ENCODE peak calls at places on chromosome 15, in seven cellular contexts. B is activated CD4-positive, alpha-beta T cell treated with anti-CD3 and anti-CD28 coated beads, Interleukin-2, amount 50 U/mL, for 48 hours; W is DMS153; F is thoracic aorta; P is amniotic epithelial cell; D is kidney glomerular epithelial cell; I is tibial artery. T is an unnamed sample.

GRCh38 chr15:90078965-90079364 is 23.3 kb downstream of the IDH2 start:
- DNase-seq in B (no peak), D (no peak), W (no peak), F (no peak), P (no peak), I (no peak), T (no peak)

GRCh38 chr15:90989040-90989768 is 5.1 kb downstream of the PRC1 start:
- DNase-seq in D (no peak), F (no peak), P (no peak), I (no peak), B (no peak), W (no peak), T (no peak)

GRCh38 chr15:89556413-89557262 is 18.6 kb upstream of the TICRR start:
- DNase-seq in I (peak), F (no peak), B (peak), W (peak), D (peak), P (peak), T (no peak)

GRCh38 chr15:75943713-75944215 is 40.1 kb downstream of the FBXO22 start:
- DNase-seq in F (no peak), D (peak), P (no peak), I (no peak), W (no peak), B (no peak), T (no peak)

GRCh38 chr15:61660579-61660978 is 399.7 kb downstream of the VPS13C start:
- DNase-seq in P (peak), F (no peak), B (no peak), W (no peak), D (no peak), I (peak), T (no peak)

GRCh38 chr15:92690370-92690769 is 34.8 kb upstream of the FAM174B start:
- DNase-seq in I (no peak), B (no peak), F (no peak), W (no peak), D (no peak), P (no peak), T (no peak)

GRCh38 chr15:95922431-95922830 is 408.1 kb upstream of the NR2F2 start:
- DNase-seq in I (no peak), F (no peak), D (no peak), W (no peak), B (no peak), P (no peak), T (no peak)

GRCh38 chr15:74134387-74135027 is 4.1 kb downstream of the ISLR2 start:
- DNase-seq in P (peak), D (peak), B (peak), F (no peak), W (no peak), I (peak), T (no peak)

GRCh38 chr15:65082303-65082958 is 5.9 kb downstream of the KBTBD13 start:
- DNase-seq in F (no peak), B (peak), D (no peak), W (no peak), I (no peak), P (no peak), T (no peak)

GRCh38 chr15:80070840-80071239 is 11.4 kb downstream of the ZFAND6 start:
- DNase-seq in W (no peak), I (no peak), F (no peak), B (no peak), D (no peak), P (peak), T (no peak)

GRCh38 chr15:81544385-81544784 is 170.4 kb upstream of the TMC3 start:
- DNase-seq in D (no peak), B (no peak), F (no peak), I (no peak), P (no peak), W (no peak), T (no peak)

GRCh38 chr15:50953302-50953701 is 44.8 kb downstream of the AP4E1 start:
- DNase-seq in I (no peak), B (no peak), F (no peak), D (peak), P (no peak), W (no peak), T (no peak)

GRCh38 chr15:81072551-81072950 is 61.5 kb upstream of the CFAP161 start:
- DNase-seq in F (no peak), I (no peak), W (no peak), B (no peak), P (no peak), D (no peak), T (no peak)

GRCh38 chr15:59199775-59200465 is 6.7 kb upstream of the LDHAL6B start:
- DNase-seq in I (peak), P (peak), D (peak), W (no peak), F (no peak), B (no peak), T (no peak)

GRCh38 chr15:97126556-97127233 is 796.2 kb downstream of the NR2F2 start:
- DNase-seq in W (no peak), F (no peak), I (no peak), B (no peak), P (no peak), D (no peak), T (no peak)

GRCh38 chr15:48170981-48171380 is 7.1 kb downstream of the MYEF2 start:
- DNase-seq in F (no peak), D (no peak), B (no peak), I (no peak), P (no peak), W (peak), T (no peak)

GRCh38 chr15:95196176-95196915 is 965.0 kb downstream of the MCTP2 start:
- DNase-seq in I (no peak), F (no peak), D (no peak), W (no peak), P (no peak), B (no peak), T (no peak)

GRCh38 chr15:44832068-44832467 is 95.7 kb downstream of the TRIM69 start:
- DNase-seq in P (no peak), B (no peak), I (no peak), F (no peak), W (no peak), D (no peak), T (no peak)

GRCh38 chr15:43528542-43529007 is 11.2 kb downstream of the MAP1A start:
- DNase-seq in W (no peak), P (no peak), I (no peak), B (no peak), F (no peak), D (no peak), T (no peak)

GRCh38 chr15:35719964-35720507 is 174.1 kb upstream of the DPH6 start:
- DNase-seq in I (no peak), B (no peak), D (no peak), W (no peak), P (peak), F (no peak), T (no peak)

GRCh38 chr15:98881526-98882517 is 125.8 kb downstream of the PGPEP1L start:
- DNase-seq in B (no peak), P (peak), D (peak), F (no peak), I (no peak), W (peak), T (no peak)

GRCh38 chr15:67828379-67828968 is 3.2 kb downstream of the SKOR1 start:
- DNase-seq in D (no peak), F (no peak), P (no peak), B (no peak), I (no peak), W (no peak), T (no peak)

GRCh38 chr15:85071061-85071460 is 89.4 kb downstream of the PDE8A start:
- DNase-seq in I (no peak), D (no peak), F (no peak), W (no peak), B (no peak), P (no peak), T (no peak)

GRCh38 chr15:51335087-51335486 is 3.3 kb downstream of the CYP19A1 start:
- DNase-seq in P (no peak), D (no peak), F (no peak), W (no peak), B (no peak), I (no peak), T (no peak)

GRCh38 chr15:70867911-70868467 is 14.0 kb upstream of the LARP6 start:
- DNase-seq in P (peak), F (no peak), D (no peak), B (no peak), I (peak), W (no peak), T (no peak)

GRCh38 chr15:98689431-98689861 is 41.1 kb downstream of the IGF1R start:
- DNase-seq in I (no peak), D (peak), W (no peak), F (no peak), P (peak), B (no peak), T (no peak)

GRCh38 chr15:64092864-64093626 is 593 bp downstream of the CIAO2A start:
- DNase-seq in F (no peak), D (peak), I (no peak), W (no peak), B (peak), P (peak), T (no peak)

T was measured in cerebellar nuclear complex.